ENCODE peak calls at places on chromosomes 13 and 19, in eight cellular contexts. U, H, X, Q, F, G, K and T are unnamed samples.

GRCh38 chr13:44484562-44485164 is 91.5 kb downstream of the TSC22D1 start:
- DNase-seq in U (no peak), H (no peak), X (no peak), Q (no peak), F (no peak), G (no peak), K (no peak), T (no peak)

GRCh38 chr13:79780240-79780639 is 299.3 kb downstream of the NDFIP2 start:
- DNase-seq in U (no peak), H (peak), X (peak), Q (no peak), F (no peak), G (no peak), K (no peak), T (no peak)

GRCh38 chr13:30257433-30258099 is 49.8 kb downstream of the KATNAL1 start:
- DNase-seq in U (no peak), H (peak), X (peak), Q (no peak), F (no peak), G (no peak), K (no peak), T (no peak)

GRCh38 chr13:58032676-58033440 is 401.3 kb downstream of the PCDH17 start:
- DNase-seq in U (no peak), H (no peak), X (no peak), Q (no peak), F (no peak), G (no peak), K (no peak), T (no peak)

GRCh38 chr19:33440682-33441081 is 67.2 kb downstream of the CEBPG start:
- DNase-seq in U (no peak), H (no peak), X (no peak), Q (no peak), F (no peak), G (no peak), K (no peak), T (no peak)

GRCh38 chr19:46764817-46765291 is 18.6 kb upstream of the STRN4 start:
- DNase-seq in U (no peak), H (no peak), X (no peak), Q (no peak), F (no peak), G (no peak), K (no peak), T (no peak)

GRCh38 chr13:38819053-38819452 is 132.2 kb downstream of the FREM2 start:
- DNase-seq in U (no peak), H (no peak), X (no peak), Q (no peak), F (peak), G (no peak), K (no peak), T (no peak)

GRCh38 chr19:7844951-7845350 is 14.9 kb downstream of the EVI5L start:
- DNase-seq in U (no peak), H (no peak), X (no peak), Q (no peak), F (no peak), G (no peak), K (no peak), T (no peak)

GRCh38 chr19:29006057-29006735 is 206.8 kb downstream of the UQCRFS1 start:
- DNase-seq in U (no peak), H (peak), X (no peak), Q (no peak), F (no peak), G (no peak), K (no peak), T (no peak)

GRCh38 chr19:54439174-54439851 is 9.7 kb upstream of the LENG8 start:
- DNase-seq in U (no peak), H (no peak), X (peak), Q (no peak), F (no peak), G (no peak), K (no peak), T (no peak)

GRCh38 chr13:98447881-98448641 is 128.8 kb downstream of the STK24 start:
- DNase-seq in U (no peak), H (no peak), X (peak), Q (no peak), F (peak), G (no peak), K (no peak), T (no peak)

GRCh38 chr19:40581531-40581930 is 4.9 kb downstream of the SHKBP1 start:
- DNase-seq in U (no peak), H (no peak), X (no peak), Q (no peak), F (no peak), G (no peak), K (no peak), T (no peak)

GRCh38 chr13:104577029-104577820 is 1511.0 kb upstream of the SLC10A2 start:
- DNase-seq in U (no peak), H (peak), X (no peak), Q (no peak), F (no peak), G (no peak), K (no peak), T (no peak)

GRCh38 chr19:40304306-40304705 is 19.2 kb upstream of the AKT2 start:
- DNase-seq in U (no peak), H (no peak), X (no peak), Q (no peak), F (no peak), G (no peak), K (no peak), T (no peak)

GRCh38 chr13:49488563-49488962 is 7.2 kb upstream of the PHF11 start:
- DNase-seq in U (no peak), H (no peak), X (no peak), Q (no peak), F (no peak), G (no peak), K (no peak), T (no peak)

GRCh38 chr19:788821-789472 is 8.3 kb upstream of the PTBP1 start:
- DNase-seq in U (no peak), H (no peak), X (no peak), Q (no peak), F (no peak), G (no peak), K (no peak), T (no peak)

GRCh38 chr19:11457115-11457514 is 21.7 kb downstream of the PRKCSH start:
- DNase-seq in U (no peak), H (no peak), X (no peak), Q (no peak), F (peak), G (no peak), K (no peak), T (no peak)

GRCh38 chr13:104584481-104584880 is 1518.3 kb upstream of the SLC10A2 start:
- DNase-seq in U (no peak), H (no peak), X (no peak), Q (no peak), F (no peak), G (no peak), K (no peak), T (no peak)

GRCh38 chr13:100130092-100130491 is 41.2 kb downstream of the PCCA start:
- DNase-seq in U (no peak), H (peak), X (no peak), Q (no peak), F (peak), G (no peak), K (no peak), T (no peak)

GRCh38 chr13:48708764-48709163 is 55.0 kb downstream of the CYSLTR2 start:
- DNase-seq in U (no peak), H (no peak), X (no peak), Q (no peak), F (no peak), G (no peak), K (no peak), T (no peak)

GRCh38 chr19:944171-944567 is 18.3 kb downstream of the ARID3A start:
- DNase-seq in U (no peak), H (peak), X (peak), Q (no peak), F (no peak), G (no peak), K (no peak), T (no peak)

GRCh38 chr13:21675095-21676007 is 4.5 kb downstream of the FGF9 start:
- DNase-seq in U (peak), H (no peak), X (no peak), Q (peak), F (peak), G (no peak), K (no peak), T (no peak)

GRCh38 chr19:2491130-2491801 is 15.3 kb downstream of the GADD45B start:
- DNase-seq in U (no peak), H (peak), X (peak), Q (no peak), F (no peak), G (no peak), K (no peak), T (no peak)

GRCh38 chr19:2210206-2210605 is 25.9 kb downstream of the PLEKHJ1 start:
- DNase-seq in U (no peak), H (no peak), X (no peak), Q (no peak), F (no peak), G (no peak), K (no peak), T (no peak)

GRCh38 chr19:3585301-3586123 is at the start of gene GIPC3:
- DNase-seq in U (no peak), H (no peak), X (no peak), Q (no peak), F (no peak), G (no peak), K (no peak), T (no peak)

GRCh38 chr13:33280923-33281322 is 4.6 kb downstream of the STARD13 start:
- DNase-seq in U (no peak), H (no peak), X (no peak), Q (no peak), F (no peak), G (no peak), K (no peak), T (no peak)

GRCh38 chr13:98368019-98368418 is 190.9 kb upstream of the RNF113B start:
- DNase-seq in U (no peak), H (no peak), X (peak), Q (no peak), F (no peak), G (no peak), K (no peak), T (no peak)

GRCh38 chr19:2167896-2168618 is 4.3 kb downstream of the DOT1L start:
- DNase-seq in U (no peak), H (peak), X (peak), Q (no peak), F (peak), G (no peak), K (no peak), T (no peak)

GRCh38 chr19:35552534-35553384 is 7.3 kb downstream of the TMEM147 start:
- DNase-seq in U (no peak), H (no peak), X (no peak), Q (no peak), F (no peak), G (no peak), K (no peak), T (no peak)

GRCh38 chr13:27411393-27411792 is 13.0 kb upstream of the GTF3A start:
- DNase-seq in U (no peak), H (no peak), X (no peak), Q (no peak), F (no peak), G (no peak), K (no peak), T (no peak)

GRCh38 chr13:48448963-48449614 is 36.2 kb upstream of the LPAR6 start:
- DNase-seq in U (no peak), H (peak), X (peak), Q (no peak), F (no peak), G (no peak), K (no peak), T (no peak)